ENCODE peak calls at places on chromosomes 6 and 20, in ten cellular contexts. One of them, this sample, is unnamed.

GRCh38 chr6:137443901-137444300 is 50.3 kb downstream of the OLIG3 start:
- DNase-seq in GM13977: no peak
- DNase-seq in GM12865: no peak
- DNase-seq in heart left ventricle: no peak
- DNase-seq in H9: peak
- DNase-seq in RWPE1: no peak
- DNase-seq in progenitor cell of endocrine pancreas: no peak
- DNase-seq in AG04450: no peak
- DNase-seq in nephron progenitor cell: no peak
- DNase-seq in lower leg skin: no peak
- DNase-seq in this sample: no peak

GRCh38 chr20:62220666-62221568 is 839 bp upstream of the HRH3 start:
- DNase-seq in RWPE1: no peak
- DNase-seq in GM12865: no peak
- DNase-seq in nephron progenitor cell: no peak
- DNase-seq in H9: peak
- DNase-seq in lower leg skin: no peak
- DNase-seq in heart left ventricle: no peak
- DNase-seq in GM13977: no peak
- DNase-seq in AG04450: no peak
- DNase-seq in progenitor cell of endocrine pancreas: no peak
- DNase-seq in this sample: no peak

GRCh38 chr6:34901930-34902329 is 12.9 kb downstream of the ANKS1A start:
- DNase-seq in progenitor cell of endocrine pancreas: no peak
- DNase-seq in lower leg skin: no peak
- DNase-seq in AG04450: no peak
- DNase-seq in H9: no peak
- DNase-seq in nephron progenitor cell: no peak
- DNase-seq in GM13977: no peak
- DNase-seq in heart left ventricle: no peak
- DNase-seq in GM12865: no peak
- DNase-seq in RWPE1: no peak
- DNase-seq in this sample: no peak

GRCh38 chr20:4828830-4829493 is 107.3 kb downstream of the PRND start:
- DNase-seq in nephron progenitor cell: no peak
- DNase-seq in GM13977: no peak
- DNase-seq in progenitor cell of endocrine pancreas: no peak
- DNase-seq in GM12865: no peak
- DNase-seq in lower leg skin: no peak
- DNase-seq in RWPE1: no peak
- DNase-seq in H9: no peak
- DNase-seq in AG04450: no peak
- DNase-seq in heart left ventricle: no peak
- DNase-seq in this sample: no peak

GRCh38 chr20:44028868-44029847 is 114.5 kb downstream of the TOX2 start:
- DNase-seq in GM12865: peak
- DNase-seq in AG04450: no peak
- DNase-seq in RWPE1: no peak
- DNase-seq in nephron progenitor cell: no peak
- DNase-seq in heart left ventricle: no peak
- DNase-seq in GM13977: peak
- DNase-seq in H9: no peak
- DNase-seq in lower leg skin: peak
- DNase-seq in progenitor cell of endocrine pancreas: no peak
- DNase-seq in this sample: peak

GRCh38 chr6:167666571-167667203 is 160.0 kb upstream of the AFDN start:
- DNase-seq in H9: no peak
- DNase-seq in GM12865: no peak
- DNase-seq in RWPE1: no peak
- DNase-seq in progenitor cell of endocrine pancreas: no peak
- DNase-seq in lower leg skin: no peak
- DNase-seq in heart left ventricle: no peak
- DNase-seq in GM13977: no peak
- DNase-seq in nephron progenitor cell: no peak
- DNase-seq in AG04450: no peak
- DNase-seq in this sample: no peak

GRCh38 chr6:161303628-161304340 is 29.9 kb upstream of the AGPAT4 start:
- DNase-seq in GM12865: no peak
- DNase-seq in RWPE1: peak
- DNase-seq in lower leg skin: no peak
- DNase-seq in nephron progenitor cell: no peak
- DNase-seq in GM13977: no peak
- DNase-seq in AG04450: no peak
- DNase-seq in progenitor cell of endocrine pancreas: no peak
- DNase-seq in H9: no peak
- DNase-seq in heart left ventricle: no peak
- DNase-seq in this sample: no peak

GRCh38 chr6:133973109-133973971 is 20.3 kb downstream of the TBPL1 start:
- DNase-seq in progenitor cell of endocrine pancreas: no peak
- DNase-seq in heart left ventricle: no peak
- DNase-seq in GM13977: peak
- DNase-seq in lower leg skin: no peak
- DNase-seq in H9: no peak
- DNase-seq in nephron progenitor cell: no peak
- DNase-seq in AG04450: peak
- DNase-seq in RWPE1: peak
- DNase-seq in GM12865: peak
- DNase-seq in this sample: no peak

GRCh38 chr20:51176446-51176845 is 153.5 kb upstream of the KCNG1 start:
- DNase-seq in lower leg skin: peak
- DNase-seq in progenitor cell of endocrine pancreas: no peak
- DNase-seq in RWPE1: no peak
- DNase-seq in nephron progenitor cell: no peak
- DNase-seq in GM13977: no peak
- DNase-seq in heart left ventricle: no peak
- DNase-seq in H9: no peak
- DNase-seq in AG04450: no peak
- DNase-seq in GM12865: no peak
- DNase-seq in this sample: no peak

GRCh38 chr20:51175724-51176123 is 152.8 kb upstream of the KCNG1 start:
- DNase-seq in RWPE1: no peak
- DNase-seq in nephron progenitor cell: no peak
- DNase-seq in AG04450: no peak
- DNase-seq in heart left ventricle: no peak
- DNase-seq in H9: no peak
- DNase-seq in GM12865: no peak
- DNase-seq in GM13977: no peak
- DNase-seq in lower leg skin: peak
- DNase-seq in progenitor cell of endocrine pancreas: no peak
- DNase-seq in this sample: no peak

GRCh38 chr20:51175156-51175555 is 152.2 kb upstream of the KCNG1 start:
- DNase-seq in heart left ventricle: no peak
- DNase-seq in H9: no peak
- DNase-seq in GM13977: no peak
- DNase-seq in GM12865: no peak
- DNase-seq in AG04450: no peak
- DNase-seq in progenitor cell of endocrine pancreas: no peak
- DNase-seq in nephron progenitor cell: no peak
- DNase-seq in lower leg skin: peak
- DNase-seq in RWPE1: no peak
- DNase-seq in this sample: no peak

GRCh38 chr20:51172558-51173428 is 149.9 kb upstream of the KCNG1 start:
- DNase-seq in H9: peak
- DNase-seq in progenitor cell of endocrine pancreas: no peak
- DNase-seq in AG04450: no peak
- DNase-seq in lower leg skin: peak
- DNase-seq in GM12865: no peak
- DNase-seq in GM13977: no peak
- DNase-seq in nephron progenitor cell: no peak
- DNase-seq in heart left ventricle: no peak
- DNase-seq in RWPE1: no peak
- DNase-seq in this sample: no peak

DNA sequence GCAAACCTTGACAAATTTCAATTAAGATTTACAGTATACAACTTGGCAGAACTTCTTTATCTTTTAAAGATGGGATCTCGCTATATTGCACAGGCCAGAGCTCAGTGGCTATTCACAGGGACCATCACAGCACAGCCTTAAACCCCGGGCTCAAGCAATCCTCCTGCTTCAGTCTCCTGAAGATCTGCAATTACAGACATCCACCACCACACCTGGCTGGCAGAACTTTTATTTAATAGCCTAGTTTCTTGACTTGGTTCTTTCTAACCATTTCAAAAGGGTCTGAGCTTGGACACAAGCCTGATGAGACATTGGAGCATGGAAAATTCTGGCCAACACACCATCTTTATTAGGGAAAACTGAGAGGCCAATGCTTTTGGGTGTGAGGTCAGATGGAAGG is 151.6 kb upstream of the KCNG1 start:
- DNase-seq in RWPE1: no peak
- DNase-seq in AG04450: no peak
- DNase-seq in progenitor cell of endocrine pancreas: no peak
- DNase-seq in nephron progenitor cell: no peak
- DNase-seq in GM12865: no peak
- DNase-seq in lower leg skin: peak
- DNase-seq in GM13977: no peak
- DNase-seq in heart left ventricle: no peak
- DNase-seq in H9: no peak
- DNase-seq in this sample: no peak
- TF ChIP-seq CTCF in RWPE1: no peak
- TF ChIP-seq CTCF in AG04450: no peak
- TF ChIP-seq CTCF in progenitor cell of endocrine pancreas: no peak
- TF ChIP-seq CTCF in nephron progenitor cell: no peak
- TF ChIP-seq CTCF in GM12865: no peak
- TF ChIP-seq CTCF in lower leg skin: no peak
- TF ChIP-seq CTCF in GM13977: no peak
- TF ChIP-seq CTCF in heart left ventricle: no peak
- TF ChIP-seq CTCF in H9: peak
- TF ChIP-seq CTCF in this sample: no peak

DNA sequence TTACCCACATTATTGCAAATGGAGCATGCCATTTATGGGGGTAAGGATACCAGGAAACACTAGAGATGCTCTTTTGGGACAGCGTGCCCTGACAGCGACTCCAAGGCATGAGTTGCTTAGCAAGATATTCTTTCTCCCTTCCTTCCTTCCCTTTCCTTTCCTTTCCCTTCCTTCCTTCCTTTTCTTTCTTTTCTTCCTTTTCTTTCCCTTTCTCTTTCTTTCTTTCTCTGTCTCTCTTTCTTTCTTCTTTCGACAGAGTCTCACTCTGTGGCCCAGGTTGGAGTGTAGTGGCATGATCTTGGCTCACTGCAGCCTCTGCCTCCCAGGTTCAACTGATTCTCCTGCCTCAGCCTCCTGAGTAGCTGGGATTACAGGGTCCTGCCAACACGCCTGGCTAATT is 3.3 kb downstream of the MUCL3 start:
- DNase-seq in RWPE1: no peak
- DNase-seq in GM13977: no peak
- DNase-seq in nephron progenitor cell: no peak
- DNase-seq in GM12865: no peak
- DNase-seq in lower leg skin: no peak
- DNase-seq in H9: no peak
- DNase-seq in heart left ventricle: no peak
- DNase-seq in progenitor cell of endocrine pancreas: no peak
- DNase-seq in AG04450: no peak
- DNase-seq in this sample: no peak
- TF ChIP-seq CTCF in RWPE1: no peak
- TF ChIP-seq CTCF in GM13977: no peak
- TF ChIP-seq CTCF in nephron progenitor cell: no peak
- TF ChIP-seq CTCF in GM12865: no peak
- TF ChIP-seq CTCF in lower leg skin: no peak
- TF ChIP-seq CTCF in H9: no peak
- TF ChIP-seq CTCF in heart left ventricle: no peak
- TF ChIP-seq CTCF in progenitor cell of endocrine pancreas: no peak
- TF ChIP-seq CTCF in AG04450: no peak
- TF ChIP-seq CTCF in this sample: no peak

GRCh38 chr6:10949579-10950490 is 63.0 kb downstream of the SYCP2L start:
- DNase-seq in RWPE1: no peak
- DNase-seq in H9: no peak
- DNase-seq in nephron progenitor cell: no peak
- DNase-seq in AG04450: no peak
- DNase-seq in heart left ventricle: no peak
- DNase-seq in GM12865: no peak
- DNase-seq in lower leg skin: no peak
- DNase-seq in GM13977: no peak
- DNase-seq in progenitor cell of endocrine pancreas: no peak
- DNase-seq in this sample: no peak

GRCh38 chr6:10956776-10957175 is 69.9 kb downstream of the SYCP2L start:
- DNase-seq in RWPE1: no peak
- DNase-seq in heart left ventricle: no peak
- DNase-seq in GM12865: no peak
- DNase-seq in GM13977: no peak
- DNase-seq in nephron progenitor cell: no peak
- DNase-seq in progenitor cell of endocrine pancreas: no peak
- DNase-seq in lower leg skin: no peak
- DNase-seq in AG04450: no peak
- DNase-seq in H9: no peak
- DNase-seq in this sample: no peak

GRCh38 chr6:10954590-10955010 is 67.7 kb downstream of the SYCP2L start:
- DNase-seq in lower leg skin: peak
- DNase-seq in RWPE1: peak
- DNase-seq in heart left ventricle: peak
- DNase-seq in AG04450: peak
- DNase-seq in GM12865: peak
- DNase-seq in GM13977: peak
- DNase-seq in progenitor cell of endocrine pancreas: peak
- DNase-seq in H9: peak
- DNase-seq in nephron progenitor cell: peak
- DNase-seq in this sample: peak

GRCh38 chr6:10947966-10948365 is 61.1 kb downstream of the SYCP2L start:
- DNase-seq in H9: no peak
- DNase-seq in progenitor cell of endocrine pancreas: no peak
- DNase-seq in heart left ventricle: no peak
- DNase-seq in nephron progenitor cell: no peak
- DNase-seq in GM13977: no peak
- DNase-seq in lower leg skin: no peak
- DNase-seq in GM12865: no peak
- DNase-seq in RWPE1: no peak
- DNase-seq in AG04450: no peak
- DNase-seq in this sample: no peak

DNA sequence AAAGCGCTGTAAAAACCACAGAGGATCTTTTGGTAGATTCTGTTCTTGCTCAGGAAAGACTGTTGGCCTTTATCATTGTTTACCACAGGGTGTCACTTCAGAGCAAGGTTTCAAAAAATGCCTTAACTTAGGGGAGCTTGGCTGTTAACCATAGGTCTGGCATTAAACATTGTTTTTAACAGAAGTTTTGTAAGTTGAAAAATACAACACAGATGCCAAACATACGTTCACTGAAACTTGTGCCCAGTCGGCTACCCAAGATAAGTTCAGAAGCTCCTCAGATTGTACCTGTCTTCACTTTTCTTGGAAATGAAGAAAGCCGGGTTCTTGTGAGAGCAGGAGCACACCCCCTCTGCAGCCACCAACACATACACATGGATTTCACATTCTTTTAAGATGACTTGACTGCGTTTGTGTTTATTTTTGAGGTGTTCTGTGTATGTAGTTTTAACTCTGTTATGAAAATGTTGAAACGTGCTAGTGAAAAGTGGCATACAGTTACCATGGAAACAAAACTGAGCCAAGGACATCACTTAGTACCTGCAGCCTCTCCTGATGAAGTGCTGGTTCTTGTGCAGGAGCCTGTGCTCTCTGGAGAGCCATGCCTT is 64.9 kb downstream of the SYCP2L start:
- DNase-seq in AG04450: peak
- DNase-seq in GM12865: peak
- DNase-seq in H9: no peak
- DNase-seq in lower leg skin: no peak
- DNase-seq in GM13977: peak
- DNase-seq in progenitor cell of endocrine pancreas: no peak
- DNase-seq in nephron progenitor cell: no peak
- DNase-seq in RWPE1: peak
- DNase-seq in heart left ventricle: no peak
- DNase-seq in this sample: no peak
- TF ChIP-seq CTCF in AG04450: peak
- TF ChIP-seq CTCF in GM12865: peak
- TF ChIP-seq CTCF in H9: peak
- TF ChIP-seq CTCF in lower leg skin: no peak
- TF ChIP-seq CTCF in GM13977: peak
- TF ChIP-seq CTCF in progenitor cell of endocrine pancreas: peak
- TF ChIP-seq CTCF in nephron progenitor cell: peak
- TF ChIP-seq CTCF in RWPE1: peak
- TF ChIP-seq CTCF in heart left ventricle: peak
- TF ChIP-seq CTCF in this sample: no peak

GRCh38 chr6:46704562-46704961 is 16.9 kb downstream of the TDRD6 start:
- DNase-seq in heart left ventricle: no peak
- DNase-seq in RWPE1: peak
- DNase-seq in progenitor cell of endocrine pancreas: no peak
- DNase-seq in AG04450: no peak
- DNase-seq in GM13977: no peak
- DNase-seq in H9: no peak
- DNase-seq in nephron progenitor cell: no peak
- DNase-seq in GM12865: no peak
- DNase-seq in lower leg skin: no peak
- DNase-seq in this sample: no peak
- TF ChIP-seq CTCF in heart left ventricle: peak
- TF ChIP-seq CTCF in RWPE1: peak
- TF ChIP-seq CTCF in progenitor cell of endocrine pancreas: no peak
- TF ChIP-seq CTCF in AG04450: no peak
- TF ChIP-seq CTCF in GM13977: no peak
- TF ChIP-seq CTCF in H9: peak
- TF ChIP-seq CTCF in nephron progenitor cell: no peak
- TF ChIP-seq CTCF in GM12865: no peak
- TF ChIP-seq CTCF in lower leg skin: no peak
- TF ChIP-seq CTCF in this sample: no peak

This sample was measured in activated CD8-positive, alpha-beta T cell treated with anti-CD3 and anti-CD28 coated beads for 36 hours.